ENCODE peak calls at places on chromosomes 3 and 15, in six cellular contexts. X is CD8-positive, alpha-beta memory T cell; L is fibroblast of lung; T is CD8-positive, alpha-beta T cell; S is endodermal cell; O is breast epithelium. R is an unnamed sample.
A peak's percentile ranks its signal among the peaks of the same experiment; 100 is the strongest.

GRCh38 chr15:72233759-72234158 is 2.8 kb upstream of the PKM start:
- DNase-seq in X (no peak), L (no peak), T (no peak), S (no peak), O (no peak), R (no peak)

GRCh38 chr3:11819146-11819545 is 27.5 kb downstream of the TAMM41 start:
- DNase-seq in X (no peak), L (no peak), T (no peak), S (no peak), O (no peak), R (no peak)

GRCh38 chr3:186839874-186840641 is 2.5 kb upstream of the ADIPOQ start:
- DNase-seq in X (no peak), L (peak; percentile 79), T (no peak), S (peak; percentile 13), O (no peak), R (no peak)

GRCh38 chr15:47443839-47444238 is 273.5 kb upstream of the SEMA6D start:
- DNase-seq in X (no peak), L (no peak), T (no peak), S (no peak), O (no peak), R (no peak)

GRCh38 chr3:120144267-120144666 is 50.0 kb upstream of the GSK3B start:
- DNase-seq in X (no peak), L (peak; percentile 63), T (no peak), S (peak; percentile 55), O (no peak), R (no peak)

GRCh38 chr3:177553012-177553411 is 355.7 kb upstream of the TBL1XR1 start:
- DNase-seq in X (no peak), L (no peak), T (no peak), S (no peak), O (no peak), R (no peak)

GRCh38 chr3:142782616-142783015 is 58.8 kb downstream of the TRPC1 start:
- DNase-seq in X (no peak), L (no peak), T (no peak), S (no peak), O (no peak), R (no peak)

GRCh38 chr3:195896361-195897080 is 11.8 kb downstream of the TNK2 start:
- DNase-seq in X (no peak), L (peak; percentile 85), T (no peak), S (peak; percentile 56), O (peak; percentile 40), R (no peak)

GRCh38 chr3:32226875-32227500 is 11.5 kb upstream of the CMTM8 start:
- DNase-seq in X (no peak), L (peak; percentile 84), T (no peak), S (no peak), O (no peak), R (no peak)

GRCh38 chr15:32715276-32715675 is 2.5 kb upstream of the GREM1 start:
- DNase-seq in X (no peak), L (peak; percentile 85), T (no peak), S (no peak), O (no peak), R (no peak)

GRCh38 chr3:48660800-48661400 is 1.8 kb downstream of the CELSR3 start:
- DNase-seq in X (no peak), L (no peak), T (no peak), S (no peak), O (no peak), R (no peak)

GRCh38 chr3:45507820-45508317 is 86.7 kb upstream of the LIMD1 start:
- DNase-seq in X (peak; percentile 25), L (peak; percentile 77), T (no peak), S (peak; percentile 87), O (no peak), R (no peak)

GRCh38 chr3:113070226-113071220 is 79.7 kb downstream of the GTPBP8 start:
- DNase-seq in X (no peak), L (peak; percentile 59), T (no peak), S (no peak), O (no peak), R (no peak)

GRCh38 chr15:82850731-82851130 is 41.3 kb downstream of the WHAMM start:
- DNase-seq in X (no peak), L (no peak), T (no peak), S (no peak), O (peak; percentile 16), R (no peak)

GRCh38 chr15:93497256-93497655 is 408.2 kb upstream of the RGMA start:
- DNase-seq in X (no peak), L (peak; percentile 84), T (no peak), S (no peak), O (no peak), R (no peak)

GRCh38 chr3:161100994-161101393 is 4.2 kb downstream of the B3GALNT1 start:
- DNase-seq in X (no peak), L (no peak), T (no peak), S (no peak), O (no peak), R (no peak)

GRCh38 chr3:94615275-94616065 is 552.6 kb downstream of the NSUN3 start:
- DNase-seq in X (no peak), L (peak; percentile 11), T (no peak), S (no peak), O (no peak), R (no peak)

GRCh38 chr15:26449296-26449695 is 323.6 kb downstream of the GABRB3 start:
- DNase-seq in X (no peak), L (peak; percentile 85), T (no peak), S (peak; percentile 79), O (no peak), R (peak; percentile 53)

GRCh38 chr3:197189633-197190032 is 108.8 kb downstream of the DLG1 start:
- DNase-seq in X (no peak), L (no peak), T (no peak), S (no peak), O (no peak), R (no peak)

GRCh38 chr3:185789891-185790830 is 34.7 kb downstream of the IGF2BP2 start:
- DNase-seq in X (no peak), L (peak; percentile 35), T (no peak), S (peak; percentile 69), O (no peak), R (no peak)

GRCh38 chr3:5198986-5199731 is 11.7 kb downstream of the EDEM1 start:
- DNase-seq in X (no peak), L (peak; percentile 14), T (no peak), S (no peak), O (no peak), R (no peak)

GRCh38 chr3:9914559-9915251 is 2.2 kb upstream of the IL17RC start:
- DNase-seq in X (no peak), L (no peak), T (no peak), S (peak; percentile 57), O (no peak), R (no peak)

GRCh38 chr15:67024322-67024997 is 40.9 kb upstream of the SMAD3 start:
- DNase-seq in X (no peak), L (peak; percentile 95), T (no peak), S (no peak), O (peak; percentile 79), R (no peak)

GRCh38 chr3:141537866-141538265 is 51.0 kb downstream of the RASA2 start:
- DNase-seq in X (no peak), L (no peak), T (no peak), S (no peak), O (no peak), R (no peak)

GRCh38 chr3:141529256-141530132 is 42.7 kb downstream of the RASA2 start:
- DNase-seq in X (peak; percentile 40), L (no peak), T (no peak), S (no peak), O (no peak), R (no peak)

GRCh38 chr3:141528837-141529236 is 42.0 kb downstream of the RASA2 start:
- DNase-seq in X (no peak), L (no peak), T (no peak), S (no peak), O (no peak), R (no peak)

GRCh38 chr3:141530133-141530768 is 43.4 kb downstream of the RASA2 start:
- DNase-seq in X (peak; percentile 66), L (peak; percentile 57), T (no peak), S (no peak), O (no peak), R (no peak)

GRCh38 chr3:141532609-141533008 is 45.8 kb downstream of the RASA2 start:
- DNase-seq in X (no peak), L (no peak), T (no peak), S (no peak), O (no peak), R (no peak)
- H3K4me1 ChIP-seq in X (peaks cover 56% of the 10 kb centered on the region), L (peaks cover 3% of the 10 kb centered on the region), T (peaks cover 45% of the 10 kb centered on the region), S (no peaks in the 10 kb centered on the region), O (no peaks in the 10 kb centered on the region), R (no peaks in the 10 kb centered on the region)

DNA sequence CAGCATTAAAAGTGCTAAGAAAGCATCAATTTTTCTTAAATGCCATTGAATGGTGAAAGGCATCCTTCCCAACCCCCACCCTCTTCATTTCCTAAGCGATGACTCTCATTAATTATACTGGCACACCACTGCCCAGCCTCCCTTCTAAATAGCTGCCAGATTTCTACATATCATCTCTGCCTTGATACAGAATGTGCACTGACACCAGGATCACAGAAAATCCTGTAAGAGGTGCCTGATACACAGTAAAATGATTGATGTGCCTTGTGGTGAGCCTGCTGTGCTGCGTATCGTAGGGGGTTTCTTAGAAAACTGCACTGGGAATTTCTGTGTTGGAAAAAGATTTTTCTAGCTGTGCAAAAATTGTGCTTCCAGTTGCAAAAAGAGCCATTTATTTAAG is 3.0 kb upstream of the PLCH1 start:
- DNase-seq in X (no peak), L (no peak), T (no peak), S (no peak), O (no peak), R (no peak)
- H3K4me1 ChIP-seq in X (peaks cover 15% of the 10 kb centered on the region), L (peaks cover 2% of the 10 kb centered on the region), T (peaks cover 19% of the 10 kb centered on the region), S (peaks cover 19% of the 10 kb centered on the region), O (no peaks in the 10 kb centered on the region), R (peaks cover 16% of the 10 kb centered on the region)

GRCh38 chr3:13193320-13194284 is 120.4 kb upstream of the IQSEC1 start:
- DNase-seq in X (no peak), L (no peak), T (no peak), S (no peak), O (no peak), R (no peak)
- H3K4me1 ChIP-seq in X (no peaks in the 10 kb centered on the region), L (no peaks in the 10 kb centered on the region), T (no peaks in the 10 kb centered on the region), S (no peaks in the 10 kb centered on the region), O (no peaks in the 10 kb centered on the region), R (peaks cover 2% of the 10 kb centered on the region)

GRCh38 chr3:114718897-114719208 is 425.0 kb downstream of the TIGIT start:
- DNase-seq in X (no peak), L (no peak), T (no peak), S (no peak), O (no peak), R (no peak)

GRCh38 chr3:114725966-114726365 is 421.1 kb downstream of the ZBTB20 start:
- DNase-seq in X (no peak), L (no peak), T (no peak), S (no peak), O (no peak), R (no peak)

GRCh38 chr3:114721209-114721608 is 425.9 kb downstream of the ZBTB20 start:
- DNase-seq in X (no peak), L (no peak), T (no peak), S (no peak), O (no peak), R (no peak)

GRCh38 chr3:114721864-114722263 is 425.2 kb downstream of the ZBTB20 start:
- DNase-seq in X (no peak), L (no peak), T (no peak), S (no peak), O (no peak), R (no peak)

DNA sequence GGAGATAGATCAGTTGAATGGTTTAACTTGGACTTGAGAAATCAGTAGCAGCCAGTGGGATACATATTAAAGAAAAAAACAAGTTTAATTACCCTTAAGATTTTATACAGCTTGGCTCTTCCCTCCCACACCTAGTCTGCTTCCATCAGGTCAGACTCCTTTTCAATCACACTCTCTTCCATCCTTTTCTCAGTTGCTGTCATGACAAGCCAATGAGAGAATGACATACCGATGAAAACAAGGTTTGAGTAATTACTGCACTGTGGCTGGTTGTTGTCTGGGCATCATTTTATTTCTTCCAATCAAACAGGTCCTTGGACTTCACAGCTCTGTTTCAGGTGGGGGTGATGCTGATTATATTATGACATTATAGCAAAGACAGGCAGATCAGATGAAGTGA is 424.6 kb downstream of the ZBTB20 start:
- DNase-seq in X (no peak), L (no peak), T (no peak), S (no peak), O (no peak), R (no peak)
- H3K4me1 ChIP-seq in X (peaks cover 19% of the 10 kb centered on the region), L (no peaks in the 10 kb centered on the region), T (peaks cover 3% of the 10 kb centered on the region), S (no peaks in the 10 kb centered on the region), O (no peaks in the 10 kb centered on the region), R (no peaks in the 10 kb centered on the region)

R was measured in H1.